ENCODE peak calls at places on chromosomes 5 and 9, in five cellular contexts. R, U, K, H and Y are unnamed samples.

GRCh38 chr9:2082802-2083201 is 67.7 kb downstream of the SMARCA2 start:
- DNase-seq in H (no peak), K (no peak), U (no peak), R (no peak), Y (no peak)

GRCh38 chr5:113052041-113052795 is 75.6 kb downstream of the DCP2 start:
- DNase-seq in R (no peak), K (no peak), U (no peak), H (no peak), Y (no peak)

GRCh38 chr9:78871452-78872331 is 574.8 kb downstream of the PSAT1 start:
- DNase-seq in H (peak), K (no peak), R (no peak), U (no peak), Y (no peak)

GRCh38 chr9:114276908-114277821 is 45.7 kb upstream of the ORM1 start:
- DNase-seq in K (peak), R (no peak), H (peak), U (no peak), Y (no peak)

GRCh38 chr9:93167185-93167584 is 16.8 kb upstream of the WNK2 start:
- DNase-seq in H (no peak), R (no peak), U (no peak), K (no peak), Y (no peak)

GRCh38 chr9:106869458-106869857 is 6.5 kb downstream of the ZNF462 start:
- DNase-seq in R (no peak), K (no peak), H (peak), U (no peak), Y (no peak)

GRCh38 chr5:96763012-96763411 is 44.7 kb downstream of the ERAP1 start:
- DNase-seq in U (no peak), K (no peak), R (no peak), H (peak), Y (no peak)

GRCh38 chr9:125375820-125376219 is 114.2 kb downstream of the GAPVD1 start:
- DNase-seq in U (no peak), K (no peak), R (no peak), H (no peak), Y (no peak)

GRCh38 chr9:38357350-38358114 is 35.0 kb upstream of the ALDH1B1 start:
- DNase-seq in H (no peak), R (no peak), K (peak), U (no peak), Y (no peak)

GRCh38 chr9:75830303-75830702 is 60.2 kb upstream of the PCSK5 start:
- DNase-seq in R (no peak), H (no peak), K (no peak), U (no peak), Y (no peak)

DNA sequence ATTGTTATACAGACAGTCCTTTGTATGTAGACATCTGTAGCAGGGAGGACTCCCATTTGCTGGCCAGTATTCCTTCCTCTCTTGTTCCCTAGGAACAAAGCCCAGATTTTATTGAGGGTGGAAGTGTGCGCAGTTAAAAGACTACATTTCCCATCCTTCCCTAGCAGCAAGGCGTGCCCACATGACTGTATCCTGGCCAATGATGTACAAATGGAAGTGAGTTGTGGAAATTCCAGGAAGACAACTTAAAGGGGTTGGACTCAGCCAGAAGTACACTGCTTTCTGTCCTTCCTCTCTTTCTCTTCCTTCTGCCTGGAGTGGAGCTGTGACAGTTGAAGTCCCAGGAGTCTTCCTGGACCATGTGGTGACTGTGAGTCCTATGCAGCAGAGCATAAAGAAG is 89.0 kb downstream of the HRH2 start:
- DNase-seq in R (no peak), U (no peak), K (no peak), H (no peak), Y (no peak)
- H3K4me3 ChIP-seq in R (no peak), U (no peak), K (no peak), H (no peak), Y (no peak)

GRCh38 chr5:134122530-134122929 is 8.0 kb downstream of the TCF7 start:
- DNase-seq in R (peak), K (no peak), U (no peak), H (no peak), Y (peak)
- H3K4me3 ChIP-seq in R (peak), K (no peak), U (no peak), H (no peak), Y (peak)

GRCh38 chr5:138873096-138873885 is 1.8 kb downstream of the LRRTM2 start:
- DNase-seq in U (no peak), H (no peak), K (no peak), R (no peak), Y (no peak)
- H3K4me3 ChIP-seq in U (no peak), H (no peak), K (no peak), R (no peak), Y (no peak)

DNA sequence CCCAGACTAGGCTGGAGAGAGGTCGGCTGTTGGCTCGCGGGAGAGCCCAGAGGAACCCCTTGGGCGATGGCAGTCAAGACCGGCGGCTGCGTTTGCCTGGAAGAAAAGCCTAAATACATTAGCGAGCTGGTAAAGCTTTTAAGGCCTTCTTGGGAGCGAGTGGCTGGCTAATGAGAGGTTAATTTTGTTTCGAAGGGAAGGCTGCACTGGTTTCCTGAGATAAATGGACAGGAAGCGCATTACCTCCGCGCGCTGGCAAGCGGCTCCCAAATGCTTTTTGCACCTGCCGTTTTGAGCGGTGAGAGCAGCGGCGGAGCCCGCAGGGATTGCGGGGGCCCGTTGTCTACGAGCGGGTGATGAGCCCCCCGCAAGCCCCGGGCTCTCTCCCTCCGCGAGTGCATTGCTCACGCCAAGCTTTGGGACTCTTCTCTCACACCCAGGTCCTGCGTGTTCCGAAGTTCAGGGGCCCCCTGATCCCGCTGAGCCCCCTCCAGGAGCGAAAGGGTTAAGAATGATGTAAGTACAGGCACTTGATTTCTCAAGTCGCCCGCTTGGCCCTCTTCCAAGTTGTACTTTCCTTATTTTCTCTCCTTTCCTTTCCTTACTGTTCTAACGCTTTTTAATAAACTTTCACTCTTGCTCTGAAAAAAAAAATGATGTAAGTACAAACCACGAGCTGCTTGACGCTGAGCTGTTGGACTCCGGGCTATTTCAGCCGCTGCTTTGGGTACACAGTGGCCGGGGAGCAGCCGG is 3.1 kb upstream of the RGMB start:
- DNase-seq in R (peak), H (peak), U (peak), K (peak), Y (no peak)
- H3K4me3 ChIP-seq in R (peak), H (peak), U (peak), K (peak), Y (peak)

GRCh38 chr9:970310-971002 is 6.0 kb upstream of the DMRT3 start:
- DNase-seq in K (no peak), R (no peak), U (no peak), H (no peak), Y (no peak)

GRCh38 chr9:973295-973842 is 3.1 kb upstream of the DMRT3 start:
- DNase-seq in K (no peak), H (no peak), U (no peak), R (no peak), Y (no peak)

GRCh38 chr9:972512-973294 is 3.8 kb upstream of the DMRT3 start:
- DNase-seq in U (no peak), R (no peak), H (no peak), K (no peak), Y (no peak)

GRCh38 chr9:969693-970309 is 6.7 kb upstream of the DMRT3 start:
- DNase-seq in R (no peak), K (no peak), U (no peak), H (no peak), Y (no peak)

GRCh38 chr9:971901-972511 is 4.4 kb upstream of the DMRT3 start:
- DNase-seq in H (no peak), U (no peak), R (no peak), K (peak), Y (no peak)
- H3K4me3 ChIP-seq in H (peak), U (peak), R (no peak), K (peak), Y (no peak)

GRCh38 chr5:146878471-146879172 is at the start of gene PPP2R2B:
- DNase-seq in H (peak), R (peak), K (peak), U (no peak), Y (peak)
- H3K4me3 ChIP-seq in H (peak), R (peak), K (peak), U (peak), Y (peak)

DNA sequence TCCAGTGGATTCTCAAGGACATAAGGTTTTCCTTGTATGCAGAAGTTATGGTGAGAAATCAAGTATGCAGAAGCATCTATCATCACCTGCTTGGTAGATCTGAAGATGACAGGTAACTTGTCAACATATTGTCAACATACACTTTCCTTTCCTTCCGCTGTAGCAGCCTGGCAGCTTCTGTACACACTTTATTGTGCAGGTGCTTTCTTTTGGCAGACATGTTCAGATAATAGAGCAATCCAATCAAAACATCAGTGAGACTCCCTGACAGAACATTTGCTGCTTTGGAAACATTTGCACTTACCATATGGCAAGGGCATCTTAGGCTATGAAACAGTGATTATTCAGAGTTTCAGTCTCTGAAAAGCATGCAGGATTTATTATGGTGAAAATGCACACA is 161.1 kb upstream of the CDH12 start:
- DNase-seq in R (no peak), U (no peak), K (no peak), H (no peak), Y (no peak)
- H3K4me3 ChIP-seq in R (no peak), U (no peak), K (peak), H (no peak), Y (no peak)

GRCh38 chr9:8825600-8826147 is 1026.1 kb upstream of the DMAC1 start:
- DNase-seq in U (no peak), H (no peak), K (no peak), R (no peak), Y (no peak)
- H3K4me3 ChIP-seq in U (no peak), H (no peak), K (no peak), R (no peak), Y (no peak)